ENCODE peak calls at places on chromosomes 5 and 9, in seven cellular contexts. One of them, this sample, is unnamed.

GRCh38 chr5:77630246-77631165 is 8.0 kb downstream of the OTP start:
- DNase-seq in uterus: no peak
- DNase-seq in IMR-90: no peak
- DNase-seq in HCT116: peak
- DNase-seq in body of pancreas: peak
- DNase-seq in tibial nerve: no peak
- DNase-seq in ovary: no peak
- DNase-seq in this sample: peak

GRCh38 chr9:136965771-136966484 is 11.4 kb upstream of the PTGDS start:
- DNase-seq in IMR-90: no peak
- DNase-seq in tibial nerve: no peak
- DNase-seq in ovary: no peak
- DNase-seq in uterus: no peak
- DNase-seq in HCT116: no peak
- DNase-seq in body of pancreas: no peak
- DNase-seq in this sample: no peak

GRCh38 chr5:177303925-177304391 is 359 bp downstream of the PRELID1 start:
- DNase-seq in IMR-90: no peak
- DNase-seq in tibial nerve: no peak
- DNase-seq in ovary: no peak
- DNase-seq in body of pancreas: no peak
- DNase-seq in HCT116: no peak
- DNase-seq in uterus: no peak
- DNase-seq in this sample: peak

GRCh38 chr5:95669540-95669939 is 13.3 kb downstream of the SPATA9 start:
- DNase-seq in tibial nerve: peak
- DNase-seq in uterus: peak
- DNase-seq in body of pancreas: peak
- DNase-seq in IMR-90: peak
- DNase-seq in ovary: peak
- DNase-seq in HCT116: no peak
- DNase-seq in this sample: no peak

GRCh38 chr9:119284587-119285337 is 84.5 kb downstream of the BRINP1 start:
- DNase-seq in uterus: no peak
- DNase-seq in body of pancreas: no peak
- DNase-seq in HCT116: no peak
- DNase-seq in ovary: no peak
- DNase-seq in IMR-90: no peak
- DNase-seq in tibial nerve: no peak
- DNase-seq in this sample: no peak

GRCh38 chr5:128237504-128237903 is 153.9 kb downstream of the SLC12A2 start:
- DNase-seq in body of pancreas: no peak
- DNase-seq in IMR-90: peak
- DNase-seq in ovary: no peak
- DNase-seq in tibial nerve: no peak
- DNase-seq in HCT116: no peak
- DNase-seq in uterus: peak
- DNase-seq in this sample: no peak

GRCh38 chr9:91182429-91182828 is 179.3 kb downstream of the AUH start:
- DNase-seq in uterus: no peak
- DNase-seq in body of pancreas: no peak
- DNase-seq in IMR-90: no peak
- DNase-seq in tibial nerve: no peak
- DNase-seq in HCT116: no peak
- DNase-seq in ovary: no peak
- DNase-seq in this sample: peak

GRCh38 chr9:5787759-5788329 is 45.1 kb downstream of the ERMP1 start:
- DNase-seq in ovary: no peak
- DNase-seq in uterus: no peak
- DNase-seq in HCT116: no peak
- DNase-seq in IMR-90: no peak
- DNase-seq in tibial nerve: no peak
- DNase-seq in body of pancreas: no peak
- DNase-seq in this sample: no peak

GRCh38 chr9:76530458-76531100 is 71.6 kb downstream of the GCNT1 start:
- DNase-seq in body of pancreas: no peak
- DNase-seq in uterus: no peak
- DNase-seq in HCT116: no peak
- DNase-seq in tibial nerve: no peak
- DNase-seq in IMR-90: peak
- DNase-seq in ovary: no peak
- DNase-seq in this sample: peak

GRCh38 chr9:116435706-116436105 is 251.4 kb upstream of the TRIM32 start:
- DNase-seq in tibial nerve: no peak
- DNase-seq in HCT116: no peak
- DNase-seq in body of pancreas: no peak
- DNase-seq in ovary: no peak
- DNase-seq in IMR-90: no peak
- DNase-seq in uterus: no peak
- DNase-seq in this sample: no peak

GRCh38 chr9:130681769-130682489 is 11.7 kb upstream of the EXOSC2 start:
- DNase-seq in ovary: peak
- DNase-seq in tibial nerve: no peak
- DNase-seq in body of pancreas: no peak
- DNase-seq in uterus: no peak
- DNase-seq in IMR-90: no peak
- DNase-seq in HCT116: no peak
- DNase-seq in this sample: peak

GRCh38 chr5:69099302-69099701 is 5.5 kb downstream of the SLC30A5 start:
- DNase-seq in ovary: no peak
- DNase-seq in HCT116: no peak
- DNase-seq in body of pancreas: no peak
- DNase-seq in IMR-90: no peak
- DNase-seq in uterus: no peak
- DNase-seq in tibial nerve: no peak
- DNase-seq in this sample: no peak

GRCh38 chr5:69092969-69093368 is 845 bp upstream of the SLC30A5 start:
- DNase-seq in uterus: no peak
- DNase-seq in tibial nerve: no peak
- DNase-seq in IMR-90: no peak
- DNase-seq in ovary: no peak
- DNase-seq in body of pancreas: no peak
- DNase-seq in HCT116: no peak
- DNase-seq in this sample: no peak

GRCh38 chr5:69091771-69092170 is 2.0 kb upstream of the SLC30A5 start:
- DNase-seq in IMR-90: no peak
- DNase-seq in HCT116: no peak
- DNase-seq in body of pancreas: no peak
- DNase-seq in tibial nerve: no peak
- DNase-seq in ovary: no peak
- DNase-seq in uterus: no peak
- DNase-seq in this sample: no peak

DNA sequence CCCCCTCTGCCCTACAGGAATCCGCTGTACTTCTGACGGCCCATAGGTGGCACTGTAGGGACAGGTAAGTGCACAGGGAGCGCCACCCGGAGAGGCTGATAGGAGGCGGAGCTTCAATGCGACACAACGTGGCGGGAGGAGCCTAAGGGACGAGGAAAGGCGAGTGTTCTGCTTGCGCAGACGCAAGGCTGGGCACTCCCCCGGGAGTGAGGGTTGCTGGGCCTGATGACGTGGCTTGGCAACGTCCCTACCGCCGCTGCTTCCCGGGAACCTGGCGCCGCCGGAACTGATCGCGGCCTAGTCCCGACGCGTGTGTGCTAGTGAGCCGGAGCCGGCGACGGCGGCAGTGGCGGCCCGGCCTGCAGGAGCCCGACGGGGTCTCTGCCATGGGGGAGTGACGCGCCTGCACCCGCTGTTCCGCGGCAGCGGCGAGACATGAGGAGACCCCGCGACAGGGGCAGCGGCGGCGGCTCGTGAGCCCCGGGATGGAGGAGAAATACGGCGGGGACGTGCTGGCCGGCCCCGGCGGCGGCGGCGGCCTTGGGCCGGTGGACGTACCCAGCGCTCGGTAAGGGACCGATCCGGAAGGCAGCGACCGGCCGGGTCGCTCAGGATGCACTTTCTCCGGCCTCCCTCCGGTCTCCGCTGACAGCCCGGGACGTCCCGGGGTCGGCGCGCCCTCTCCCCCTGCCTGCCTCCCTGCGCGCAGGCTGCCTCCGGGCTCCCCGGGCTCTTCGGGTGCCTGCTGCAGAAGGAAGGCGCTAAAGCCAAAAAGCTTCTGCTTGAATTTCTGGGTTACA is at the start of gene SLC30A5:
- DNase-seq in body of pancreas: peak
- DNase-seq in tibial nerve: peak
- DNase-seq in IMR-90: peak
- DNase-seq in ovary: peak
- DNase-seq in HCT116: peak
- DNase-seq in uterus: peak
- DNase-seq in this sample: peak
- TF ChIP-seq POLR2A in body of pancreas: peak
- TF ChIP-seq POLR2A in tibial nerve: peak
- TF ChIP-seq POLR2A in IMR-90: peak
- TF ChIP-seq POLR2A in ovary: peak
- TF ChIP-seq POLR2A in HCT116: peak
- TF ChIP-seq POLR2A in uterus: peak
- TF ChIP-seq POLR2A in this sample: peak

DNA sequence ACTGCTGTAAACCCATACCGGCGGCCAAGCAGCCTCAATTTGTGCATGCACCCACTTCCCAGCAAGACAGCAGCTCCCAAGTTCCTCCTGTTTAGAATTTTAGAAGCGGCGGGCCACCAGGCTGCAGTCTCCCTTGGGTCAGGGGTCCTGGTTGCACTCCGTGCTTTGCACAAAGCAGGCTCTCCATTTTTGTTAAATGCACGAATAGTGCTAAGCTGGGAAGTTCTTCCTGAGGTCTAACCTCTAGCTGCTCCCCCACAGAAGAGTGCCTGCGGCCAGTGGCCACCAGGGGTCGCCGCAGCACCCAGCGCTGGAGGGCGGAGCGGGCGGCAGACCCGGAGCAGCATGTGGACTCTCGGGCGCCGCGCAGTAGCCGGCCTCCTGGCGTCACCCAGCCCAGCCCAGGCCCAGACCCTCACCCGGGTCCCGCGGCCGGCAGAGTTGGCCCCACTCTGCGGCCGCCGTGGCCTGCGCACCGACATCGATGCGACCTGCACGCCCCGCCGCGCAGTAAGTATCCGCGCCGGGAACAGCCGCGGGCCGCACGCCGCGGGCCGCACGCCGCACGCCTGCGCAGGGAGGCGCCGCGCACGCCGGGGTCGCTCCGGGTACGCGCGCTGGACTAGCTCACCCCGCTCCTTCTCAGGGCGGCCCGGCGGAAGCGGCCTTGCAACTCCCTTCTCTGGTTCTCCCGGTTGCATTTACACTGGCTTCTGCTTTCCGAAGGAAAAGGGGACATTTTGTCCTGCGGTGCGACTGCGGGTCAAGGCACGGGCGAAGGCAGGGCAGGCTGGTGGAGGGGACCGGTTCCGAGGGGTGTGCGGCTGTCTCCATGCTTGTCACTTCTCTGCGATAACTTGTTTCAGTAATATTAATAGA is at the start of gene FXN:
- DNase-seq in ovary: peak
- DNase-seq in tibial nerve: peak
- DNase-seq in uterus: peak
- DNase-seq in body of pancreas: peak
- DNase-seq in IMR-90: peak
- DNase-seq in HCT116: peak
- DNase-seq in this sample: peak
- TF ChIP-seq POLR2A in ovary: peak
- TF ChIP-seq POLR2A in tibial nerve: no peak
- TF ChIP-seq POLR2A in uterus: peak
- TF ChIP-seq POLR2A in body of pancreas: peak
- TF ChIP-seq POLR2A in IMR-90: peak
- TF ChIP-seq POLR2A in HCT116: peak
- TF ChIP-seq POLR2A in this sample: peak

GRCh38 chr5:140024928-140025327 is 18.2 kb downstream of the NRG2 start:
- DNase-seq in IMR-90: no peak
- DNase-seq in ovary: no peak
- DNase-seq in tibial nerve: no peak
- DNase-seq in HCT116: no peak
- DNase-seq in body of pancreas: no peak
- DNase-seq in uterus: no peak
- DNase-seq in this sample: no peak

GRCh38 chr5:140020601-140021177 is 22.4 kb downstream of the NRG2 start:
- DNase-seq in HCT116: no peak
- DNase-seq in uterus: no peak
- DNase-seq in ovary: peak
- DNase-seq in tibial nerve: no peak
- DNase-seq in body of pancreas: no peak
- DNase-seq in IMR-90: no peak
- DNase-seq in this sample: no peak

GRCh38 chr5:140027807-140028206 is 15.3 kb downstream of the NRG2 start:
- DNase-seq in ovary: no peak
- DNase-seq in IMR-90: no peak
- DNase-seq in body of pancreas: no peak
- DNase-seq in tibial nerve: no peak
- DNase-seq in HCT116: no peak
- DNase-seq in uterus: no peak
- DNase-seq in this sample: no peak

GRCh38 chr5:140023611-140024191 is 19.4 kb downstream of the NRG2 start:
- DNase-seq in tibial nerve: no peak
- DNase-seq in HCT116: no peak
- DNase-seq in IMR-90: no peak
- DNase-seq in body of pancreas: no peak
- DNase-seq in ovary: no peak
- DNase-seq in uterus: no peak
- DNase-seq in this sample: no peak

GRCh38 chr5:140025736-140026135 is 17.4 kb downstream of the NRG2 start:
- DNase-seq in IMR-90: no peak
- DNase-seq in ovary: no peak
- DNase-seq in tibial nerve: no peak
- DNase-seq in HCT116: no peak
- DNase-seq in body of pancreas: no peak
- DNase-seq in uterus: no peak
- DNase-seq in this sample: no peak
- TF ChIP-seq POLR2A in IMR-90: no peak
- TF ChIP-seq POLR2A in ovary: no peak
- TF ChIP-seq POLR2A in tibial nerve: no peak
- TF ChIP-seq POLR2A in HCT116: no peak
- TF ChIP-seq POLR2A in body of pancreas: no peak
- TF ChIP-seq POLR2A in uterus: no peak
- TF ChIP-seq POLR2A in this sample: no peak

GRCh38 chr5:57173026-57173317 is 887 bp upstream of the GPBP1 start:
- DNase-seq in tibial nerve: peak
- DNase-seq in body of pancreas: no peak
- DNase-seq in uterus: no peak
- DNase-seq in HCT116: no peak
- DNase-seq in ovary: no peak
- DNase-seq in IMR-90: no peak
- DNase-seq in this sample: no peak

GRCh38 chr5:57171818-57172465 is 1.9 kb upstream of the GPBP1 start:
- DNase-seq in ovary: peak
- DNase-seq in tibial nerve: no peak
- DNase-seq in HCT116: no peak
- DNase-seq in IMR-90: peak
- DNase-seq in body of pancreas: no peak
- DNase-seq in uterus: no peak
- DNase-seq in this sample: no peak

GRCh38 chr5:57174128-57174849 is 430 bp downstream of the GPBP1 start:
- DNase-seq in ovary: no peak
- DNase-seq in body of pancreas: peak
- DNase-seq in tibial nerve: no peak
- DNase-seq in HCT116: no peak
- DNase-seq in IMR-90: no peak
- DNase-seq in uterus: no peak
- DNase-seq in this sample: peak

GRCh38 chr5:57173318-57174127 is at the start of gene GPBP1:
- DNase-seq in IMR-90: peak
- DNase-seq in ovary: peak
- DNase-seq in body of pancreas: peak
- DNase-seq in HCT116: peak
- DNase-seq in tibial nerve: peak
- DNase-seq in uterus: peak
- DNase-seq in this sample: peak

GRCh38 chr5:57172466-57172961 is 1.3 kb upstream of the GPBP1 start:
- DNase-seq in HCT116: no peak
- DNase-seq in body of pancreas: no peak
- DNase-seq in uterus: no peak
- DNase-seq in IMR-90: no peak
- DNase-seq in ovary: no peak
- DNase-seq in tibial nerve: no peak
- DNase-seq in this sample: peak
- TF ChIP-seq POLR2A in HCT116: no peak
- TF ChIP-seq POLR2A in body of pancreas: no peak
- TF ChIP-seq POLR2A in uterus: no peak
- TF ChIP-seq POLR2A in IMR-90: no peak
- TF ChIP-seq POLR2A in ovary: no peak
- TF ChIP-seq POLR2A in tibial nerve: no peak
- TF ChIP-seq POLR2A in this sample: no peak